ENCODE peak calls at places on chromosomes 7 and 10, in ten cellular contexts. V is NCI-H460; E is GM03348; H is NCI-H1105 treated with DMSO at 0.1 percent for 48 hours; Q is midbrain; X is stimulated activated CD4-positive, alpha-beta T cell treated with anti-CD3 and anti-CD28 coated beads, Interleukin-12 subunit alpha, Interleukin-12 subunit beta, amount 100 ng/mL, for 4 hours; U is NCI-H1417; T is NCI-H1092; Y is choroid plexus epithelial cell; D is heart right ventricle. C is an unnamed sample.

GRCh38 chr10:28367865-28368541 is 65.1 kb upstream of the MPP7 start:
- DNase-seq in V (no peak), E (no peak), H (no peak), Q (peak), X (peak), U (no peak), T (no peak), Y (peak), D (no peak), C (no peak)

GRCh38 chr10:79244841-79245504 is 102.3 kb upstream of the PPIF start:
- DNase-seq in V (no peak), E (peak), H (no peak), Q (no peak), X (no peak), U (no peak), T (no peak), Y (no peak), D (no peak), C (no peak)

GRCh38 chr7:44706788-44707557 is 41.7 kb upstream of the ZMIZ2 start:
- DNase-seq in V (no peak), E (no peak), H (no peak), Q (no peak), X (no peak), U (no peak), T (peak), Y (no peak), D (no peak), C (no peak)

GRCh38 chr7:75715864-75716263 is 22.9 kb downstream of the HIP1 start:
- DNase-seq in V (no peak), E (no peak), H (no peak), Q (no peak), X (no peak), U (no peak), T (no peak), Y (no peak), D (no peak), C (no peak)

GRCh38 chr10:110192552-110192951 is 14.9 kb upstream of the MXI1 start:
- DNase-seq in V (no peak), E (no peak), H (no peak), Q (no peak), X (no peak), U (no peak), T (no peak), Y (no peak), D (no peak), C (no peak)

GRCh38 chr7:43844257-43844656 is 25.1 kb downstream of the MRPS24 start:
- DNase-seq in V (no peak), E (no peak), H (no peak), Q (no peak), X (no peak), U (no peak), T (no peak), Y (no peak), D (no peak), C (no peak)

GRCh38 chr7:149735779-149736477 is 37.5 kb downstream of the ZNF467 start:
- DNase-seq in V (no peak), E (no peak), H (no peak), Q (no peak), X (no peak), U (no peak), T (no peak), Y (no peak), D (no peak), C (no peak)

GRCh38 chr10:25177093-25177753 is 2.4 kb downstream of the GPR158 start:
- DNase-seq in V (no peak), E (no peak), H (no peak), Q (no peak), X (no peak), U (no peak), T (no peak), Y (no peak), D (no peak), C (no peak)

GRCh38 chr10:133334495-133335237 is 2.0 kb downstream of the CALY start:
- DNase-seq in V (no peak), E (peak), H (no peak), Q (no peak), X (peak), U (peak), T (no peak), Y (peak), D (no peak), C (no peak)

GRCh38 chr7:105920766-105921165 is 42.3 kb upstream of the CDHR3 start:
- DNase-seq in V (no peak), E (no peak), H (no peak), Q (no peak), X (no peak), U (no peak), T (no peak), Y (peak), D (no peak), C (no peak)

GRCh38 chr10:33799281-33799943 is 464.9 kb upstream of the NRP1 start:
- DNase-seq in V (no peak), E (no peak), H (no peak), Q (no peak), X (no peak), U (no peak), T (no peak), Y (no peak), D (peak), C (no peak)

GRCh38 chr7:122790558-122790957 is 87.8 kb upstream of the RNF148 start:
- DNase-seq in V (no peak), E (no peak), H (peak), Q (no peak), X (no peak), U (peak), T (peak), Y (no peak), D (no peak), C (no peak)

GRCh38 chr7:26399747-26400146 is 108.1 kb downstream of the SNX10 start:
- DNase-seq in V (no peak), E (no peak), H (no peak), Q (no peak), X (no peak), U (peak), T (no peak), Y (no peak), D (no peak), C (no peak)

GRCh38 chr7:124032369-124033092 is at the start of gene TMEM229A:
- DNase-seq in V (peak), E (peak), H (peak), Q (peak), X (no peak), U (peak), T (peak), Y (peak), D (peak), C (peak)

GRCh38 chr10:44963772-44964633 is 4.4 kb downstream of the RASSF4 start:
- DNase-seq in V (no peak), E (no peak), H (no peak), Q (peak), X (no peak), U (no peak), T (no peak), Y (no peak), D (peak), C (peak)

GRCh38 chr7:37265006-37265405 is 183.7 kb downstream of the ELMO1 start:
- DNase-seq in V (no peak), E (no peak), H (no peak), Q (no peak), X (no peak), U (no peak), T (no peak), Y (no peak), D (no peak), C (no peak)

GRCh38 chr10:128043259-128044045 is 82.8 kb downstream of the MKI67 start:
- DNase-seq in V (no peak), E (no peak), H (no peak), Q (no peak), X (no peak), U (no peak), T (no peak), Y (no peak), D (no peak), C (no peak)

GRCh38 chr7:151409555-151410404 is at the start of gene WDR86:
- DNase-seq in V (no peak), E (no peak), H (no peak), Q (no peak), X (no peak), U (peak), T (no peak), Y (peak), D (no peak), C (no peak)

GRCh38 chr10:23196201-23196600 is 4.1 kb downstream of the PTF1A start:
- DNase-seq in V (no peak), E (no peak), H (no peak), Q (no peak), X (no peak), U (no peak), T (no peak), Y (no peak), D (no peak), C (no peak)

GRCh38 chr7:93203496-93203895 is 22.8 kb downstream of the HEPACAM2 start:
- DNase-seq in V (no peak), E (no peak), H (no peak), Q (no peak), X (no peak), U (peak), T (peak), Y (no peak), D (no peak), C (no peak)

GRCh38 chr10:128721851-128722250 is 595.6 kb upstream of the MKI67 start:
- DNase-seq in V (no peak), E (no peak), H (peak), Q (no peak), X (no peak), U (no peak), T (no peak), Y (no peak), D (no peak), C (no peak)

GRCh38 chr7:156101355-156101754 is 289.1 kb upstream of the SHH start:
- DNase-seq in V (no peak), E (no peak), H (no peak), Q (no peak), X (no peak), U (no peak), T (no peak), Y (no peak), D (no peak), C (no peak)

GRCh38 chr10:52688906-52689305 is 83.7 kb downstream of the MBL2 start:
- DNase-seq in V (no peak), E (no peak), H (no peak), Q (no peak), X (no peak), U (no peak), T (no peak), Y (no peak), D (no peak), C (no peak)

GRCh38 chr7:118839544-118839943 is 615.0 kb downstream of the ANKRD7 start:
- DNase-seq in V (no peak), E (no peak), H (no peak), Q (no peak), X (no peak), U (no peak), T (no peak), Y (no peak), D (no peak), C (no peak)

GRCh38 chr10:58621379-58622077 is 108.9 kb downstream of the BICC1 start:
- DNase-seq in V (no peak), E (no peak), H (no peak), Q (no peak), X (no peak), U (no peak), T (no peak), Y (no peak), D (no peak), C (no peak)

GRCh38 chr10:86298501-86299001 is 68.0 kb downstream of the GRID1 start:
- DNase-seq in V (no peak), E (no peak), H (no peak), Q (no peak), X (no peak), U (no peak), T (no peak), Y (no peak), D (no peak), C (peak)

GRCh38 chr7:41098846-41099245 is 604.0 kb downstream of the INHBA start:
- DNase-seq in V (no peak), E (no peak), H (no peak), Q (no peak), X (no peak), U (no peak), T (no peak), Y (no peak), D (no peak), C (no peak)

GRCh38 chr7:28623105-28623730 is 210.9 kb downstream of the CREB5 start:
- DNase-seq in V (no peak), E (peak), H (no peak), Q (no peak), X (no peak), U (no peak), T (no peak), Y (peak), D (no peak), C (no peak)

GRCh38 chr7:68760556-68760955 is 837.7 kb upstream of the AUTS2 start:
- DNase-seq in V (no peak), E (no peak), H (no peak), Q (no peak), X (no peak), U (no peak), T (no peak), Y (no peak), D (no peak), C (no peak)

GRCh38 chr10:53401536-53401935 is 629.0 kb upstream of the MBL2 start:
- DNase-seq in V (no peak), E (no peak), H (no peak), Q (no peak), X (no peak), U (no peak), T (no peak), Y (no peak), D (no peak), C (no peak)

GRCh38 chr7:98995523-98996161 is 117.3 kb downstream of the TRRAP start:
- DNase-seq in V (no peak), E (no peak), H (no peak), Q (no peak), X (no peak), U (no peak), T (no peak), Y (no peak), D (no peak), C (no peak)

GRCh38 chr7:7157177-7157886 is 25.0 kb upstream of the C1GALT1 start:
- DNase-seq in V (no peak), E (peak), H (no peak), Q (no peak), X (no peak), U (no peak), T (no peak), Y (peak), D (no peak), C (no peak)

GRCh38 chr7:82699773-82700186 is 256.2 kb upstream of the CACNA2D1 start:
- DNase-seq in V (peak), E (no peak), H (peak), Q (no peak), X (no peak), U (no peak), T (no peak), Y (peak), D (no peak), C (peak)

GRCh38 chr10:5563237-5563961 is 38.6 kb downstream of the CALML3 start:
- DNase-seq in V (no peak), E (peak), H (no peak), Q (no peak), X (no peak), U (no peak), T (no peak), Y (no peak), D (no peak), C (peak)

GRCh38 chr7:138917771-138918170 is 63.4 kb downstream of the KIAA1549 start:
- DNase-seq in V (no peak), E (no peak), H (no peak), Q (no peak), X (no peak), U (no peak), T (no peak), Y (no peak), D (no peak), C (no peak)

GRCh38 chr10:125331056-125331455 is 170.7 kb upstream of the CTBP2 start:
- DNase-seq in V (no peak), E (no peak), H (no peak), Q (no peak), X (no peak), U (no peak), T (no peak), Y (no peak), D (no peak), C (no peak)

C was measured in stomach.